ENCODE peak calls at places on chromosomes 16 and 17, in five cellular contexts. S, G, Q, I and H are unnamed samples.

GRCh38 chr16:2467301-2468141 is 3.6 kb upstream of the NTN3 start:
- DNase-seq in Q (peak; percentile 75), I (peak; percentile 29), G (peak; percentile 89), S (no peak), H (peak; percentile 61)

GRCh38 chr17:17887752-17888304 is 51.0 kb upstream of the SREBF1 start:
- DNase-seq in S (no peak), G (no peak), Q (no peak), I (no peak), H (no peak)

GRCh38 chr16:46828292-46828691 is 2.7 kb downstream of the C16orf87 start:
- DNase-seq in G (no peak), I (no peak), Q (no peak), S (no peak), H (no peak)

GRCh38 chr17:17692353-17693252 is 11.3 kb downstream of the RAI1 start:
- DNase-seq in Q (no peak), G (no peak), I (no peak), S (no peak), H (no peak)

GRCh38 chr16:65037558-65037957 is 84.3 kb downstream of the CDH11 start:
- DNase-seq in I (no peak), Q (no peak), G (no peak), S (no peak), H (no peak)

GRCh38 chr16:49330562-49331201 is 42.9 kb upstream of the C16orf78 start:
- DNase-seq in Q (no peak), S (no peak), G (no peak), I (no peak), H (no peak)

GRCh38 chr16:71746442-71747046 is 22.0 kb upstream of the PHLPP2 start:
- DNase-seq in S (peak; percentile 45), Q (peak; percentile 27), G (peak; percentile 57), I (peak; percentile 29), H (no peak)

GRCh38 chr17:28985950-28986713 is 19.7 kb downstream of the SEZ6 start:
- DNase-seq in G (no peak), S (no peak), Q (no peak), I (no peak), H (no peak)

GRCh38 chr17:47188266-47188665 is 829 bp downstream of the CDC27 start:
- DNase-seq in G (peak; percentile 42), Q (no peak), S (peak; percentile 16), I (peak; percentile 39), H (no peak)

GRCh38 chr17:74176546-74177001 is 26.9 kb upstream of the RPL38 start:
- DNase-seq in S (peak; percentile 13), G (peak; percentile 91), Q (peak; percentile 64), I (peak; percentile 52), H (peak; percentile 32)

GRCh38 chr17:42387663-42388380 is 420 bp downstream of the STAT3 start:
- DNase-seq in Q (peak; percentile 66), S (peak; percentile 32), G (peak; percentile 26), I (peak; percentile 62), H (peak; percentile 61)

GRCh38 chr16:22235839-22236745 is 30.0 kb downstream of the EEF2K start:
- DNase-seq in G (no peak), I (no peak), S (no peak), Q (peak; percentile 50), H (peak; percentile 35)

GRCh38 chr16:56589141-56590039 is at the start of gene MT3:
- DNase-seq in G (peak; percentile 64), I (no peak), Q (peak; percentile 45), S (no peak), H (peak; percentile 26)

GRCh38 chr17:1979182-1979980 is 45.8 kb downstream of the RTN4RL1 start:
- DNase-seq in I (no peak), S (no peak), G (no peak), Q (no peak), H (no peak)

GRCh38 chr16:20866161-20866772 is 33.9 kb downstream of the DCUN1D3 start:
- DNase-seq in I (peak; percentile 88), G (peak; percentile 35), S (no peak), Q (peak; percentile 30), H (no peak)

GRCh38 chr17:45784293-45784582 is at the start of gene CRHR1:
- DNase-seq in I (no peak), S (no peak), G (no peak), Q (no peak), H (no peak)

GRCh38 chr16:8380311-8380710 is 210.0 kb downstream of the TMEM114 start:
- DNase-seq in Q (no peak), G (no peak), I (no peak), S (no peak), H (no peak)

GRCh38 chr16:87153326-87153725 is 163.9 kb downstream of the C16orf95 start:
- DNase-seq in I (no peak), Q (no peak), S (no peak), G (no peak), H (no peak)

GRCh38 chr16:53341787-53342186 is 92.5 kb upstream of the RBL2 start:
- DNase-seq in G (no peak), Q (no peak), I (no peak), S (no peak), H (no peak)

GRCh38 chr16:66446737-66447136 is 19.6 kb downstream of the BEAN1 start:
- DNase-seq in I (no peak), G (no peak), S (no peak), Q (no peak), H (no peak)

GRCh38 chr17:82316651-82317393 is 586 bp downstream of the CD7 start:
- DNase-seq in S (peak; percentile 38), Q (no peak), G (no peak), I (no peak), H (no peak)

GRCh38 chr17:82314012-82314720 is 3.2 kb downstream of the CD7 start:
- DNase-seq in S (no peak), I (no peak), G (peak; percentile 46), Q (no peak), H (no peak)

GRCh38 chr17:82315703-82316358 is 1.6 kb downstream of the CD7 start:
- DNase-seq in I (no peak), Q (no peak), S (peak; percentile 49), G (no peak), H (no peak)

GRCh38 chr17:82313195-82314011 is 4.0 kb downstream of the CD7 start:
- DNase-seq in I (no peak), G (no peak), Q (no peak), S (no peak), H (no peak)

DNA sequence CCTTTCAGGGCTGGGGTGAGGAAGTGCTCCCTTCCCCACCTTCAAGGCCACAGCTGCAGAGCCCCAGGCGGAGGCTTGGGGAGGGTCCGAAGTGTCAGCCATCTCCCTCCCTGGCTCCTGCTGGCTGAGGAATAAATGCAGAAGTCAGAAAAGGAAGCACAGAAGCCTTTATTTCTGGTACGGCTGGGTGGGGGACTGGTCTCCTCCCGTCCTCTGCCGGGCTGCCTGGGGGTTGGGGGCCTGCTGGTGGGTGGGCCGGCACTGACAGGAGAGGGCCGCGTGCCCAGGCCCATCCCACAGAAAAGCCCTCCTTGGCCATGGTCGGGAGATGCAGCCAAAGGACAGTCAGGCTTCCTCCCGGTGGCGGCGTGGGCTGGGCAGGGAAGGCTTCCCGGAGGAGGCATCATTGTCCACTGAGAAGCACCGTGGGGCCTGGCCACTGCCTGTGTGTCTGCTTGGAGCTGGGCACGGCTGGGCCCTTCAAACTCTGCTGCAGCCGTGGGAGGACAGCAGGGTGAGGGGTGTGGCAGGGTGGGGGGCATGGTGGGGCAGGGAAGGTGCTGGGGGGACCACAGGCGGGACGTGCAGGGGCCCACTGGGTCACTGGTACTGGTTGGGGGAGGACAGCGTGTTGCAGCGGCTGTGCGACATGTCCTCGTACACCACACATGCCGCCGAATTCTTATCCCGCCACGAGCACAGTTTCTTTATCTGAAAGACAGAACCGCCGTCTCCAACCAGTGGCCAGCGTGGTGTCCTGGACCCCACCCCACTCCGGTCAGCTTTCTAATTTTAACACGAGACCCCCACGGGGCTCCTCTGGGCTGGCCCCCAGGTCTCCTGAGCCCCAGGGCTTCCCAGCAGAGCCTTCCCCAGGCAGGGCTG is 2.4 kb downstream of the CD7 start:
- DNase-seq in Q (no peak), S (no peak), I (no peak), G (no peak), H (no peak)
- H3K4me3 ChIP-seq in Q (no peak overlapping the region), S (no peak overlapping the region), I (no peak overlapping the region), G (no peak overlapping the region), H (no peak overlapping the region)

GRCh38 chr16:19093631-19094541 is 19.9 kb upstream of the ITPRIPL2 start:
- DNase-seq in Q (no peak), I (no peak), S (no peak), G (no peak), H (no peak)

GRCh38 chr16:19095699-19096098 is 18.1 kb upstream of the ITPRIPL2 start:
- DNase-seq in Q (no peak), I (peak; percentile 74), S (no peak), G (no peak), H (no peak)

GRCh38 chr16:19094542-19095365 is 19.0 kb upstream of the ITPRIPL2 start:
- DNase-seq in S (no peak), I (no peak), Q (peak; percentile 77), G (no peak), H (no peak)

GRCh38 chr16:19090916-19091315 is 22.8 kb upstream of the ITPRIPL2 start:
- DNase-seq in Q (no peak), I (no peak), G (no peak), S (no peak), H (no peak)

GRCh38 chr16:19092653-19093410 is 20.9 kb upstream of the ITPRIPL2 start:
- DNase-seq in G (no peak), I (no peak), S (no peak), Q (no peak), H (no peak)
- H3K27ac ChIP-seq in G (no peak overlapping the region), I (no peak overlapping the region), S (no peak overlapping the region), Q (no peak overlapping the region), H (no peak overlapping the region)

DNA sequence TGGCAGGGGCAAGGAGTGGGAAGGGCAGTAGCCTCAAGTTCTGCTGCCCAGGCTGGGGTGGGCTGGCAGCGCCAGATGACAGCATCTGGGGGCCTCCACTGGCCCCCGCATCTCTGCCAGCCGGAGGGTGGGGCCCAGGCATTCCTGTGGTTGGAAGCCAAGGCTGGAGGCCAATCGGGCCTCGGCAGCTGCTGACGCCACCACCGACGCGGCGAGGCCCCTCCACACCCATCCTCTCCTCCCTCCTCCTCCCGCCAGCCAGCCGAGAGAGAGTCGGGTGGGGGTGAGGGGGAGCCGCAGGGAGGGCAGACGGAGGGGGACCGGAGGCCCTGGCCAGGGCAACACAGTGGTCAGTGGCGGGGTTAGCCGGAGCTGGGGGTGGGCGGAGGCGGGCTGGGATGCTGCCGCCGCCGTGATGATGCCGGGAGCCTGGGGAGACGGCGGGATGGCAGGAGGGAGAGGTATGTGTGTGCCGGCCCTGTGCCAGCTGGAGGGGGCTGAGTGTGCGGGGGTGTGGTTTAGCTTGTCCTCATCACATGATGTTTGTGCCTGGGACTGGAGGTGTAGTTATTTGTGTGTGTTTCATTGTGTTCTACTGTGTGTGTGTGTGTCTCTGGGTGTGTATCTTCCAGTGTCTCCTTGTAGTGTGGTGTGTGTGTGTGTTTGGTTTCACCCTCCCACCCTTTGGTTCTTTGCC is 36.6 kb downstream of the ARHGAP23 start:
- DNase-seq in I (peak; percentile 85), S (no peak), G (peak; percentile 96), Q (peak; percentile 54), H (peak; percentile 70)
- H3K4me3 ChIP-seq in I (peak overlapping the region; percentile 52), S (no peak overlapping the region), G (peak overlapping the region; percentile 38), Q (peak overlapping the region; percentile 25), H (peak overlapping the region; percentile 29)

GRCh38 chr17:68400404-68400735 is 56.9 kb downstream of the WIPI1 start:
- DNase-seq in Q (peak; percentile 4), S (no peak), G (no peak), I (no peak), H (no peak)
- H3K27ac ChIP-seq in Q (no peak overlapping the region), S (no peak overlapping the region), G (no peak overlapping the region), I (no peak overlapping the region), H (no peak overlapping the region)